ENCODE peak calls at places on chromosomes 11 and 22, in five cellular contexts. R, M, G, D and N are unnamed samples.

GRCh38 chr11:91404344-91404743 is 820.3 kb upstream of the FAT3 start:
- DNase-seq in R (no peak), M (no peak), G (no peak), D (no peak), N (no peak)

GRCh38 chr11:119367661-119368120 is 13.8 kb downstream of the USP2 start:
- DNase-seq in R (no peak), M (no peak), G (no peak), D (no peak), N (no peak)

GRCh38 chr11:48075637-48076036 is 95.3 kb downstream of the PTPRJ start:
- DNase-seq in R (no peak), M (no peak), G (no peak), D (no peak), N (no peak)

GRCh38 chr11:116062526-116063171 is 558.4 kb upstream of the CADM1 start:
- DNase-seq in R (no peak), M (no peak), G (peak), D (no peak), N (no peak)

GRCh38 chr11:76978818-76979217 is 55.4 kb upstream of the B3GNT6 start:
- DNase-seq in R (no peak), M (no peak), G (no peak), D (no peak), N (no peak)

GRCh38 chr11:63768232-63769043 is at the start of gene ZFTA:
- DNase-seq in R (peak), M (peak), G (peak), D (no peak), N (no peak)

GRCh38 chr11:64720640-64721358 is 2.2 kb downstream of the NRXN2 start:
- DNase-seq in R (no peak), M (no peak), G (no peak), D (no peak), N (no peak)

GRCh38 chr11:86592659-86593451 is 79.6 kb downstream of the ME3 start:
- DNase-seq in R (no peak), M (no peak), G (peak), D (no peak), N (peak)

GRCh38 chr11:76947190-76947589 is 86.5 kb downstream of the ACER3 start:
- DNase-seq in R (no peak), M (no peak), G (no peak), D (no peak), N (no peak)

GRCh38 chr22:20402960-20403778 is 9.2 kb downstream of the ZNF74 start:
- DNase-seq in R (no peak), M (no peak), G (no peak), D (no peak), N (no peak)

GRCh38 chr11:127471662-127472061 is 471.1 kb upstream of the KIRREL3 start:
- DNase-seq in R (no peak), M (no peak), G (no peak), D (no peak), N (no peak)

GRCh38 chr11:82996966-82997606 is 74.6 kb downstream of the RAB30 start:
- DNase-seq in R (no peak), M (no peak), G (no peak), D (no peak), N (peak)

GRCh38 chr11:23765862-23766261 is 731.0 kb upstream of the LUZP2 start:
- DNase-seq in R (no peak), M (no peak), G (peak), D (no peak), N (no peak)

GRCh38 chr22:32668254-32669094 is 133.0 kb upstream of the TIMP3 start:
- DNase-seq in R (no peak), M (no peak), G (no peak), D (no peak), N (no peak)

GRCh38 chr11:64444838-64445441 is 86.0 kb downstream of the RPS6KA4 start:
- DNase-seq in R (no peak), M (no peak), G (peak), D (no peak), N (no peak)

GRCh38 chr11:76806131-76806530 is 23.0 kb downstream of the TSKU start:
- DNase-seq in R (no peak), M (no peak), G (no peak), D (no peak), N (no peak)

GRCh38 chr11:130425156-130425555 is 3.3 kb downstream of the ADAMTS8 start:
- DNase-seq in R (no peak), M (no peak), G (no peak), D (no peak), N (peak)

GRCh38 chr11:48001438-48002021 is 21.2 kb downstream of the PTPRJ start:
- DNase-seq in R (no peak), M (no peak), G (peak), D (no peak), N (no peak)

GRCh38 chr11:69452589-69452988 is 28.9 kb upstream of the LINC01488 start:
- DNase-seq in R (no peak), M (no peak), G (no peak), D (no peak), N (no peak)

GRCh38 chr11:18485905-18486528 is 30.4 kb downstream of the LDHAL6A start:
- DNase-seq in R (no peak), M (no peak), G (no peak), D (no peak), N (no peak)

GRCh38 chr11:74926304-74927030 is 22.4 kb downstream of the XRRA1 start:
- DNase-seq in R (no peak), M (no peak), G (peak), D (no peak), N (no peak)

GRCh38 chr11:100892886-100893285 is 205.8 kb downstream of the ARHGAP42 start:
- DNase-seq in R (no peak), M (no peak), G (no peak), D (no peak), N (no peak)

GRCh38 chr11:125924384-125925007 is 20.2 kb downstream of the DDX25 start:
- DNase-seq in R (no peak), M (no peak), G (no peak), D (no peak), N (no peak)

GRCh38 chr11:79253280-79253679 is 187.6 kb downstream of the TENM4 start:
- DNase-seq in R (no peak), M (no peak), G (no peak), D (no peak), N (no peak)

GRCh38 chr11:70656293-70656692 is 258.0 kb downstream of the CTTN start:
- DNase-seq in R (no peak), M (no peak), G (no peak), D (no peak), N (no peak)

GRCh38 chr11:1017269-1018005 is 19.1 kb downstream of the MUC6 start:
- DNase-seq in R (no peak), M (no peak), G (no peak), D (no peak), N (no peak)

GRCh38 chr22:39656495-39657490 is 86.2 kb downstream of the CACNA1I start:
- DNase-seq in R (no peak), M (no peak), G (no peak), D (no peak), N (no peak)

GRCh38 chr11:117187799-117188481 is 9.4 kb downstream of the SIDT2 start:
- DNase-seq in R (no peak), M (no peak), G (no peak), D (no peak), N (no peak)

GRCh38 chr22:42994276-42994916 is 20.6 kb downstream of the PACSIN2 start:
- DNase-seq in R (no peak), M (no peak), G (no peak), D (no peak), N (no peak)

GRCh38 chr22:41560095-41560487 is 719 bp upstream of the CSDC2 start:
- DNase-seq in R (no peak), M (no peak), G (no peak), D (no peak), N (no peak)

GRCh38 chr11:64767344-64768299 is 7.8 kb upstream of the PYGM start:
- DNase-seq in R (peak), M (peak), G (peak), D (no peak), N (peak)

GRCh38 chr11:202490-202889 is 4.7 kb downstream of the BET1L start:
- DNase-seq in R (no peak), M (no peak), G (no peak), D (no peak), N (no peak)

GRCh38 chr22:27019827-27020226 is 362.4 kb downstream of the MIAT start:
- DNase-seq in R (no peak), M (no peak), G (no peak), D (peak), N (no peak)

GRCh38 chr11:59555601-59556114 is 44.3 kb downstream of the OR4D9 start:
- DNase-seq in R (no peak), M (no peak), G (no peak), D (no peak), N (no peak)

GRCh38 chr22:42949159-42949558 is 65.8 kb downstream of the PACSIN2 start:
- DNase-seq in R (peak), M (no peak), G (no peak), D (no peak), N (peak)

GRCh38 chr11:65355013-65355775 is 643 bp downstream of the TIGD3 start:
- DNase-seq in R (peak), M (peak), G (no peak), D (no peak), N (no peak)

GRCh38 chr11:25769287-25769686 is 562.6 kb upstream of the ANO3 start:
- DNase-seq in R (no peak), M (no peak), G (peak), D (no peak), N (no peak)

GRCh38 chr11:127013550-127013949 is 13.0 kb upstream of the KIRREL3 start:
- DNase-seq in R (no peak), M (no peak), G (no peak), D (no peak), N (no peak)

GRCh38 chr11:62552465-62552782 is 5.8 kb upstream of the AHNAK start:
- DNase-seq in R (no peak), M (no peak), G (peak), D (no peak), N (peak)

GRCh38 chr22:22033803-22034468 is 51.3 kb upstream of the TOP3B start:
- DNase-seq in R (no peak), M (no peak), G (no peak), D (no peak), N (peak)

GRCh38 chr22:22034469-22035132 is 52.0 kb upstream of the TOP3B start:
- DNase-seq in R (no peak), M (no peak), G (no peak), D (no peak), N (peak)

GRCh38 chr22:22031571-22031970 is 49.0 kb upstream of the TOP3B start:
- DNase-seq in R (no peak), M (no peak), G (no peak), D (no peak), N (no peak)

GRCh38 chr22:22032099-22032905 is 49.7 kb upstream of the TOP3B start:
- DNase-seq in R (no peak), M (no peak), G (no peak), D (no peak), N (no peak)

GRCh38 chr22:22032906-22033802 is 50.6 kb upstream of the TOP3B start:
- DNase-seq in R (no peak), M (no peak), G (no peak), D (no peak), N (peak)
- H2BK12ac ChIP-seq in R (no peak), M (no peak), G (no peak), D (peak), N (no peak)

GRCh38 chr22:24191893-24192292 is 10.6 kb downstream of the SUSD2 start:
- DNase-seq in R (no peak), M (no peak), G (no peak), D (no peak), N (no peak)
- H3K4ac ChIP-seq in R (no peak), M (no peak), G (no peak), D (no peak), N (peak)

GRCh38 chr11:114159802-114160588 is 100.5 kb downstream of the ZBTB16 start:
- DNase-seq in R (peak), M (no peak), G (peak), D (no peak), N (peak)
- H3K9ac ChIP-seq in R (no peak), M (no peak), G (peak), D (no peak), N (no peak)

GRCh38 chr11:111586305-111586915 is 15.8 kb upstream of the SIK2 start:
- DNase-seq in R (no peak), M (no peak), G (peak), D (no peak), N (peak)
- H2BK12ac ChIP-seq in R (no peak), M (no peak), G (no peak), D (no peak), N (no peak)

GRCh38 chr22:45202333-45203149 is 38.2 kb downstream of the KIAA0930 start:
- DNase-seq in R (peak), M (no peak), G (peak), D (no peak), N (peak)
- H3K4ac ChIP-seq in R (no peak), M (no peak), G (peak), D (no peak), N (no peak)

GRCh38 chr11:10805741-10806140 is 3.0 kb downstream of the EIF4G2 start:
- DNase-seq in R (no peak), M (no peak), G (no peak), D (no peak), N (no peak)
- H3K9ac ChIP-seq in R (no peak), M (no peak), G (peak), D (no peak), N (no peak)

GRCh38 chr22:38303974-38304373 is 13.3 kb downstream of the CSNK1E start:
- DNase-seq in R (no peak), M (no peak), G (no peak), D (no peak), N (no peak)
- H2BK12ac ChIP-seq in R (no peak), M (no peak), G (no peak), D (no peak), N (no peak)

GRCh38 chr11:9150944-9151343 is 59.5 kb upstream of the SCUBE2 start:
- DNase-seq in R (no peak), M (no peak), G (peak), D (no peak), N (no peak)
- H3K4ac ChIP-seq in R (no peak), M (no peak), G (no peak), D (no peak), N (no peak)